ENCODE peak calls at places on chromosomes 16 and 17, in eight cellular contexts. C is naive thymus-derived CD8-positive, alpha-beta T cell; F is posterior cingulate gyrus; K is left ventricle myocardium inferior; R is foreskin fibroblast; H is stimulated activated CD8-positive, alpha-beta memory T cell treated with anti-CD3 and anti-CD28 coated beads, Interleukin-15, amount 100 ng/mL, for 4 hours; Z is GM10248; P is CD4-positive, alpha-beta T cell. S is an unnamed sample.

GRCh38 chr17:15334266-15334665 is 7.1 kb downstream of the TEKT3 start:
- DNase-seq in H (no peak), R (no peak), C (no peak), K (no peak), Z (no peak), F (no peak), P (no peak), S (peak; percentile 10)

GRCh38 chr17:12907477-12907876 is 110.3 kb downstream of the ELAC2 start:
- DNase-seq in P (no peak), C (no peak), Z (no peak), R (no peak), F (no peak), H (no peak), K (no peak), S (no peak)

GRCh38 chr16:10509534-10510025 is 70.8 kb downstream of the EMP2 start:
- DNase-seq in P (peak; percentile 51), K (no peak), C (peak; percentile 54), F (peak; percentile 58), R (peak; percentile 65), H (peak; percentile 32), Z (peak; percentile 80), S (peak; percentile 74)

GRCh38 chr17:2215616-2216364 is 87.8 kb downstream of the SMG6 start:
- DNase-seq in R (peak; percentile 82), F (peak; percentile 57), H (peak; percentile 40), Z (peak; percentile 83), K (peak; percentile 79), P (peak; percentile 54), C (peak; percentile 68), S (peak; percentile 80)

GRCh38 chr17:79988163-79988971 is 47.3 kb downstream of the TBC1D16 start:
- DNase-seq in K (no peak), F (no peak), H (no peak), Z (no peak), P (no peak), R (peak; percentile 88), C (peak; percentile 44), S (peak; percentile 70)

GRCh38 chr17:55540414-55541091 is 29.3 kb upstream of the SMIM36 start:
- DNase-seq in F (no peak), R (peak; percentile 37), Z (no peak), C (no peak), H (no peak), K (no peak), P (no peak), S (peak; percentile 38)

GRCh38 chr17:47866941-47867340 is 16.0 kb upstream of the SP6 start:
- DNase-seq in H (no peak), R (no peak), P (no peak), F (no peak), Z (no peak), C (no peak), K (no peak), S (no peak)

GRCh38 chr16:1707193-1707790 is 1.3 kb downstream of the MAPK8IP3 start:
- DNase-seq in K (no peak), P (no peak), H (no peak), C (no peak), R (peak; percentile 24), Z (no peak), F (no peak), S (peak; percentile 34)

GRCh38 chr16:19898924-19899604 is 14.4 kb upstream of the GPRC5B start:
- DNase-seq in K (no peak), H (no peak), Z (peak; percentile 67), R (peak; percentile 35), F (no peak), C (no peak), P (no peak), S (peak; percentile 34)